ENCODE peak calls at places on chromosome 20, in ten cellular contexts. S, Q, J, L, T, O, V, C, X and K are unnamed samples.

GRCh38 chr20:50389437-50389807 is 120.8 kb upstream of the PTPN1 start:
- DNase-seq in S (no peak), Q (no peak), J (no peak), L (no peak), T (no peak), O (no peak), V (no peak), C (peak), X (no peak), K (no peak)

GRCh38 chr20:58645277-58645968 is 5.7 kb upstream of the STX16 start:
- DNase-seq in S (peak), Q (no peak), J (no peak), L (no peak), T (peak), O (no peak), V (peak), C (peak), X (peak), K (no peak)

GRCh38 chr20:4507288-4507719 is 214.4 kb upstream of the PRND start:
- DNase-seq in S (no peak), Q (no peak), J (no peak), L (no peak), T (peak), O (peak), V (peak), C (no peak), X (peak), K (no peak)

GRCh38 chr20:12977634-12978394 is 31.0 kb upstream of the SPTLC3 start:
- DNase-seq in S (no peak), Q (no peak), J (no peak), L (no peak), T (no peak), O (no peak), V (no peak), C (peak), X (no peak), K (no peak)

GRCh38 chr20:32742322-32743236 is 688 bp downstream of the COMMD7 start:
- DNase-seq in S (no peak), Q (no peak), J (peak), L (no peak), T (no peak), O (peak), V (no peak), C (no peak), X (no peak), K (no peak)

GRCh38 chr20:9912858-9913434 is 74.1 kb upstream of the PAK5 start:
- DNase-seq in S (peak), Q (peak), J (peak), L (peak), T (peak), O (no peak), V (peak), C (peak), X (peak), K (peak)

GRCh38 chr20:57996465-57996864 is 232.0 kb downstream of the ANKRD60 start:
- DNase-seq in S (no peak), Q (no peak), J (no peak), L (no peak), T (no peak), O (no peak), V (no peak), C (no peak), X (no peak), K (no peak)

GRCh38 chr20:49825521-49826033 is 12.9 kb downstream of the SLC9A8 start:
- DNase-seq in S (no peak), Q (no peak), J (no peak), L (no peak), T (no peak), O (no peak), V (no peak), C (peak), X (no peak), K (no peak)

GRCh38 chr20:53138454-53139291 is 166.5 kb downstream of the TSHZ2 start:
- DNase-seq in S (no peak), Q (no peak), J (peak), L (no peak), T (peak), O (no peak), V (no peak), C (no peak), X (no peak), K (no peak)
- H3K4me2 ChIP-seq in S (no peak), Q (no peak), J (peak), L (no peak), T (no peak), O (no peak), V (no peak), C (no peak), X (no peak), K (no peak)

DNA sequence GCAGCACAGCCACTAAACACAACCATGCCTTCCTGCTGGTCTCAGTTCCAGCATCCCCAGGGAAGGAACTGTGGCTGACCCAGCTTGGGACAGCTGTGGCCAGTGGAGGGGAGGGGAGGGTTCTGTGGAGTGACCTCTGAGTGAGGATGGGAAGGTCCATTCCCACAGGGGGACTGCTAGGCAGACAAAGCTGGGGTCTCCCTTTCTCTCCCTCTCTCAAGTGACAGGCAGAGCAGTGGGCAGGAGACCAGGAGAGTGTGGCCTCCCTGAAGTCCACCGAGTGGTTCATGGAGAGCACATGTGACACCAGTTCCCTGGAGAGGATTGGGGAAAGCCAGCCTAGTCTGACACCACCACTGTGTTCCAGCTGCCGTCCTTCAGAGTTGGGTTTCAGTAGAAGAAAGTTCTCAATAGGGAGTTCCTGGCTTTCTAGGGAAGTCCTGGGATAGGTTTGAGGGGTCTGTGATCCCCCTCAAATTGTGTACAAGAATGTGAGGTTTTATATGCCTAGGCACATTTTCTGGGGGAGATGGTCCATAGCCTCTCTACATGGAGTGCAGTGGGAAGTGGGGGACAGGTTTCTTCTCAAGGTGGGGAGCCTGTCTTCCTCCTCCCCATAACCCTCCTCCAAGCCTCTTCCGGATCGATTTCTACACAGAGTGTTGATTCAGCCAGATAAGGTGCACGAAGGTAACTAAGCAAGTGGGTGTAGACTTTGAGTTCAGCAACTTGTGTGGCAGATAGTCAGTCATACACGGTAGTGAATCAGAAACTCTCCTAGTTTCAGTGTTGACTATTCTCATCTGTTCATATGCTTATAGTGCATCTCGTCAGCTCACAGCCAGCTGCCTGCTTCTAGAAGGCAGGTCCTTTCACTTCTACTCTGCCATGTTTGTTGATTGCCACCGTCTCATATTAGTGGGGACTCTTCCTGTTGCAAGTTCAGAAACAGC is 18.9 kb downstream of the MANBAL start:
- DNase-seq in S (no peak), Q (no peak), J (no peak), L (no peak), T (no peak), O (no peak), V (no peak), C (no peak), X (no peak), K (no peak)
- H3K4me2 ChIP-seq in S (no peak), Q (no peak), J (no peak), L (no peak), T (no peak), O (no peak), V (no peak), C (no peak), X (no peak), K (no peak)

GRCh38 chr20:19806806-19807691 is 49.0 kb downstream of the RIN2 start:
- DNase-seq in S (no peak), Q (no peak), J (no peak), L (no peak), T (peak), O (peak), V (peak), C (no peak), X (peak), K (no peak)

GRCh38 chr20:19807901-19808300 is 49.8 kb downstream of the RIN2 start:
- DNase-seq in S (no peak), Q (no peak), J (no peak), L (no peak), T (peak), O (no peak), V (no peak), C (no peak), X (peak), K (no peak)

GRCh38 chr20:19809487-19809886 is 51.4 kb downstream of the RIN2 start:
- DNase-seq in S (no peak), Q (no peak), J (no peak), L (no peak), T (no peak), O (no peak), V (no peak), C (peak), X (no peak), K (no peak)

GRCh38 chr20:19811231-19811630 is 53.2 kb downstream of the RIN2 start:
- DNase-seq in S (no peak), Q (no peak), J (no peak), L (no peak), T (no peak), O (no peak), V (no peak), C (no peak), X (no peak), K (no peak)

DNA sequence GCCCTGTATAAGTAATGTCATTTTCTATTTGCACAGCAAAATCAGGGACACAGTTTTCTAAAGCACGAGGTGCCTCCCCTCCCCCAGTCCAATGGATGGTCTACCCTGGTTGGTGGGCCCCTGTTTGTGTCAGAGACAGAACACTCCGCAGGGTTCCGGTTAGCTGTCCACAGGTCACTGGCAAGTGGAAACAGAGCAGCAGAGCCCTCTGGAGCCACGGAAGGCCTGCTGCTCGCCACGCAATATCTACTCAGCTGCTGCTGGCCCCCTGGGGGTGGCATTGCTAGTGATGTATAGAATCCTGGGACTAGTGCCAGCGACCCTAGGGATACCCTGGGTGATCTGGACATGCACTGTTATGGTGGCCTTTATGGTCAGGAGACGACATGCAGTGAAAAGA is 50.4 kb downstream of the RIN2 start:
- DNase-seq in S (no peak), Q (no peak), J (no peak), L (no peak), T (no peak), O (no peak), V (no peak), C (no peak), X (no peak), K (no peak)
- H3K4me2 ChIP-seq in S (no peak), Q (no peak), J (no peak), L (no peak), T (no peak), O (no peak), V (no peak), C (no peak), X (no peak), K (no peak)

DNA sequence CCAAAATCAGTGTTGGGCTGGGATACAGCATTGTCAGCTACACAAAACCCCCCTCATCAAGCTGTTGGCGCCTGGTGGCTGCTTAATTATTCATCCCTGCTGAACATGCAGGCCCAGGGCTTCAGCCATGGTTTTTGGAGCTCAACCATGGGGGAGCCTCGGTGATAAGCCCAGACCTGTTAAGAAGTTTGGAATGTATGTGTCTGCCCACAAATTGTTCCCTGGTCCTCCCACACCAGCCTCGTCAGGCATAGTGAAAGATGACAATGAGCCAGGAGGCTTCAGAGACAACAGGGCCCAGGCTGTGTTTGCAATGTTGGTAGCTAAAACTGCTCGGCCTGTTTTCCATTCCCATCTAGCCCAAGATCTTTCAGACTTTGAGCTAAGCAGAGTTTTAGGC is 34.8 kb upstream of the SIRPA start:
- DNase-seq in S (no peak), Q (no peak), J (no peak), L (no peak), T (peak), O (peak), V (no peak), C (no peak), X (peak), K (no peak)
- H3K4me2 ChIP-seq in S (no peak), Q (no peak), J (no peak), L (no peak), T (peak), O (peak), V (no peak), C (peak), X (peak), K (no peak)